ENCODE peak calls at places on chromosomes 4 and X, in nine cellular contexts. One of them, this sample, is unnamed.

GRCh38 chrX:68045008-68045577 is 388.2 kb downstream of the OPHN1 start:
- DNase-seq in stimulated activated naive CD4-positive, alpha-beta T cell treated with Interleukin-2 at 50 U/mL for 16 hours: no peak
- DNase-seq in dermis microvascular lymphatic vessel endothelial cell: no peak
- DNase-seq in activated CD8-positive, alpha-beta T cell treated with anti-CD3 and anti-CD28 coated beads, Interleukin-2, amount 10 ng/mL, durations not matched to agents 7 days and 5 days: no peak
- DNase-seq in nucleus accumbens: no peak
- DNase-seq in NB4: no peak
- DNase-seq in mesothelial cell of epicardium: no peak
- DNase-seq in cerebellar nuclear complex: no peak
- DNase-seq in amniotic epithelial cell: no peak
- DNase-seq in this sample: no peak

GRCh38 chr4:163911891-163912290 is 417.4 kb downstream of the TMA16 start:
- DNase-seq in activated CD8-positive, alpha-beta T cell treated with anti-CD3 and anti-CD28 coated beads, Interleukin-2, amount 10 ng/mL, durations not matched to agents 7 days and 5 days: no peak
- DNase-seq in cerebellar nuclear complex: no peak
- DNase-seq in NB4: no peak
- DNase-seq in dermis microvascular lymphatic vessel endothelial cell: no peak
- DNase-seq in stimulated activated naive CD4-positive, alpha-beta T cell treated with Interleukin-2 at 50 U/mL for 16 hours: no peak
- DNase-seq in nucleus accumbens: no peak
- DNase-seq in mesothelial cell of epicardium: no peak
- DNase-seq in amniotic epithelial cell: peak; percentile 1
- DNase-seq in this sample: no peak

GRCh38 chr4:8778760-8779159 is 92.9 kb downstream of the HMX1 start:
- DNase-seq in stimulated activated naive CD4-positive, alpha-beta T cell treated with Interleukin-2 at 50 U/mL for 16 hours: no peak
- DNase-seq in mesothelial cell of epicardium: no peak
- DNase-seq in dermis microvascular lymphatic vessel endothelial cell: no peak
- DNase-seq in cerebellar nuclear complex: no peak
- DNase-seq in activated CD8-positive, alpha-beta T cell treated with anti-CD3 and anti-CD28 coated beads, Interleukin-2, amount 10 ng/mL, durations not matched to agents 7 days and 5 days: no peak
- DNase-seq in nucleus accumbens: no peak
- DNase-seq in NB4: no peak
- DNase-seq in amniotic epithelial cell: no peak
- DNase-seq in this sample: no peak

GRCh38 chr4:73613130-73613529 is 7.1 kb downstream of the RASSF6 start:
- DNase-seq in dermis microvascular lymphatic vessel endothelial cell: no peak
- DNase-seq in amniotic epithelial cell: no peak
- DNase-seq in NB4: no peak
- DNase-seq in cerebellar nuclear complex: no peak
- DNase-seq in mesothelial cell of epicardium: no peak
- DNase-seq in nucleus accumbens: no peak
- DNase-seq in activated CD8-positive, alpha-beta T cell treated with anti-CD3 and anti-CD28 coated beads, Interleukin-2, amount 10 ng/mL, durations not matched to agents 7 days and 5 days: no peak
- DNase-seq in stimulated activated naive CD4-positive, alpha-beta T cell treated with Interleukin-2 at 50 U/mL for 16 hours: no peak
- DNase-seq in this sample: no peak

GRCh38 chr4:75561789-75562188 is 5.9 kb downstream of the ODAPH start:
- DNase-seq in cerebellar nuclear complex: no peak
- DNase-seq in activated CD8-positive, alpha-beta T cell treated with anti-CD3 and anti-CD28 coated beads, Interleukin-2, amount 10 ng/mL, durations not matched to agents 7 days and 5 days: no peak
- DNase-seq in mesothelial cell of epicardium: no peak
- DNase-seq in NB4: no peak
- DNase-seq in stimulated activated naive CD4-positive, alpha-beta T cell treated with Interleukin-2 at 50 U/mL for 16 hours: no peak
- DNase-seq in nucleus accumbens: no peak
- DNase-seq in amniotic epithelial cell: peak; percentile 22
- DNase-seq in dermis microvascular lymphatic vessel endothelial cell: no peak
- DNase-seq in this sample: no peak

GRCh38 chrX:155028192-155028591 is 1.5 kb downstream of the FUNDC2 start:
- DNase-seq in NB4: peak; percentile 41
- DNase-seq in dermis microvascular lymphatic vessel endothelial cell: peak; percentile 4
- DNase-seq in activated CD8-positive, alpha-beta T cell treated with anti-CD3 and anti-CD28 coated beads, Interleukin-2, amount 10 ng/mL, durations not matched to agents 7 days and 5 days: peak; percentile 25
- DNase-seq in cerebellar nuclear complex: no peak
- DNase-seq in mesothelial cell of epicardium: no peak
- DNase-seq in amniotic epithelial cell: no peak
- DNase-seq in nucleus accumbens: no peak
- DNase-seq in stimulated activated naive CD4-positive, alpha-beta T cell treated with Interleukin-2 at 50 U/mL for 16 hours: no peak
- DNase-seq in this sample: no peak

GRCh38 chrX:107971636-107972035 is 10.5 kb downstream of the TEX13B start:
- DNase-seq in dermis microvascular lymphatic vessel endothelial cell: no peak
- DNase-seq in NB4: no peak
- DNase-seq in nucleus accumbens: no peak
- DNase-seq in stimulated activated naive CD4-positive, alpha-beta T cell treated with Interleukin-2 at 50 U/mL for 16 hours: no peak
- DNase-seq in amniotic epithelial cell: peak; percentile 42
- DNase-seq in activated CD8-positive, alpha-beta T cell treated with anti-CD3 and anti-CD28 coated beads, Interleukin-2, amount 10 ng/mL, durations not matched to agents 7 days and 5 days: no peak
- DNase-seq in cerebellar nuclear complex: no peak
- DNase-seq in mesothelial cell of epicardium: no peak
- DNase-seq in this sample: no peak

GRCh38 chrX:1213971-1214370 is 1.5 kb upstream of the CRLF2 start:
- DNase-seq in nucleus accumbens: no peak
- DNase-seq in mesothelial cell of epicardium: no peak
- DNase-seq in amniotic epithelial cell: no peak
- DNase-seq in NB4: no peak
- DNase-seq in stimulated activated naive CD4-positive, alpha-beta T cell treated with Interleukin-2 at 50 U/mL for 16 hours: no peak
- DNase-seq in activated CD8-positive, alpha-beta T cell treated with anti-CD3 and anti-CD28 coated beads, Interleukin-2, amount 10 ng/mL, durations not matched to agents 7 days and 5 days: no peak
- DNase-seq in cerebellar nuclear complex: no peak
- DNase-seq in dermis microvascular lymphatic vessel endothelial cell: no peak
- DNase-seq in this sample: no peak

GRCh38 chrX:29308726-29309125 is 721.5 kb downstream of the IL1RAPL1 start:
- DNase-seq in activated CD8-positive, alpha-beta T cell treated with anti-CD3 and anti-CD28 coated beads, Interleukin-2, amount 10 ng/mL, durations not matched to agents 7 days and 5 days: no peak
- DNase-seq in NB4: no peak
- DNase-seq in mesothelial cell of epicardium: no peak
- DNase-seq in cerebellar nuclear complex: no peak
- DNase-seq in amniotic epithelial cell: no peak
- DNase-seq in stimulated activated naive CD4-positive, alpha-beta T cell treated with Interleukin-2 at 50 U/mL for 16 hours: no peak
- DNase-seq in dermis microvascular lymphatic vessel endothelial cell: no peak
- DNase-seq in nucleus accumbens: no peak
- DNase-seq in this sample: no peak

GRCh38 chr4:24912252-24913098 is at the start of gene CCDC149:
- DNase-seq in activated CD8-positive, alpha-beta T cell treated with anti-CD3 and anti-CD28 coated beads, Interleukin-2, amount 10 ng/mL, durations not matched to agents 7 days and 5 days: no peak
- DNase-seq in mesothelial cell of epicardium: peak; percentile 71
- DNase-seq in NB4: no peak
- DNase-seq in amniotic epithelial cell: peak; percentile 57
- DNase-seq in nucleus accumbens: peak; percentile 60
- DNase-seq in stimulated activated naive CD4-positive, alpha-beta T cell treated with Interleukin-2 at 50 U/mL for 16 hours: no peak
- DNase-seq in dermis microvascular lymphatic vessel endothelial cell: peak; percentile 74
- DNase-seq in cerebellar nuclear complex: peak; percentile 68
- DNase-seq in this sample: peak; percentile 84

GRCh38 chrX:71619193-71619592 is 882 bp upstream of the CXCR3 start:
- DNase-seq in stimulated activated naive CD4-positive, alpha-beta T cell treated with Interleukin-2 at 50 U/mL for 16 hours: peak; percentile 71
- DNase-seq in NB4: peak; percentile 64
- DNase-seq in nucleus accumbens: no peak
- DNase-seq in dermis microvascular lymphatic vessel endothelial cell: no peak
- DNase-seq in cerebellar nuclear complex: no peak
- DNase-seq in mesothelial cell of epicardium: no peak
- DNase-seq in activated CD8-positive, alpha-beta T cell treated with anti-CD3 and anti-CD28 coated beads, Interleukin-2, amount 10 ng/mL, durations not matched to agents 7 days and 5 days: peak; percentile 48
- DNase-seq in amniotic epithelial cell: no peak
- DNase-seq in this sample: no peak

GRCh38 chr4:39235701-39236100 is 53.4 kb downstream of the WDR19 start:
- DNase-seq in activated CD8-positive, alpha-beta T cell treated with anti-CD3 and anti-CD28 coated beads, Interleukin-2, amount 10 ng/mL, durations not matched to agents 7 days and 5 days: no peak
- DNase-seq in stimulated activated naive CD4-positive, alpha-beta T cell treated with Interleukin-2 at 50 U/mL for 16 hours: no peak
- DNase-seq in mesothelial cell of epicardium: no peak
- DNase-seq in dermis microvascular lymphatic vessel endothelial cell: no peak
- DNase-seq in amniotic epithelial cell: no peak
- DNase-seq in NB4: no peak
- DNase-seq in cerebellar nuclear complex: no peak
- DNase-seq in nucleus accumbens: no peak
- DNase-seq in this sample: no peak

GRCh38 chrX:97616883-97617510 is 733.3 kb downstream of the RPA4 start:
- DNase-seq in dermis microvascular lymphatic vessel endothelial cell: peak; percentile 78
- DNase-seq in amniotic epithelial cell: peak; percentile 57
- DNase-seq in activated CD8-positive, alpha-beta T cell treated with anti-CD3 and anti-CD28 coated beads, Interleukin-2, amount 10 ng/mL, durations not matched to agents 7 days and 5 days: no peak
- DNase-seq in cerebellar nuclear complex: no peak
- DNase-seq in nucleus accumbens: no peak
- DNase-seq in stimulated activated naive CD4-positive, alpha-beta T cell treated with Interleukin-2 at 50 U/mL for 16 hours: no peak
- DNase-seq in NB4: peak; percentile 40
- DNase-seq in mesothelial cell of epicardium: no peak
- DNase-seq in this sample: no peak

GRCh38 chrX:1322393-1322792 is 14.2 kb upstream of the IL3RA start:
- DNase-seq in dermis microvascular lymphatic vessel endothelial cell: no peak
- DNase-seq in nucleus accumbens: no peak
- DNase-seq in NB4: peak; percentile 63
- DNase-seq in mesothelial cell of epicardium: no peak
- DNase-seq in amniotic epithelial cell: no peak
- DNase-seq in stimulated activated naive CD4-positive, alpha-beta T cell treated with Interleukin-2 at 50 U/mL for 16 hours: peak; percentile 4
- DNase-seq in cerebellar nuclear complex: no peak
- DNase-seq in activated CD8-positive, alpha-beta T cell treated with anti-CD3 and anti-CD28 coated beads, Interleukin-2, amount 10 ng/mL, durations not matched to agents 7 days and 5 days: peak; percentile 54
- DNase-seq in this sample: no peak

GRCh38 chr4:139470997-139471665 is 17.2 kb downstream of the RAB33B start:
- DNase-seq in dermis microvascular lymphatic vessel endothelial cell: no peak
- DNase-seq in nucleus accumbens: no peak
- DNase-seq in mesothelial cell of epicardium: no peak
- DNase-seq in activated CD8-positive, alpha-beta T cell treated with anti-CD3 and anti-CD28 coated beads, Interleukin-2, amount 10 ng/mL, durations not matched to agents 7 days and 5 days: no peak
- DNase-seq in stimulated activated naive CD4-positive, alpha-beta T cell treated with Interleukin-2 at 50 U/mL for 16 hours: no peak
- DNase-seq in cerebellar nuclear complex: no peak
- DNase-seq in amniotic epithelial cell: no peak
- DNase-seq in NB4: no peak
- DNase-seq in this sample: no peak

This sample was measured in suprapubic skin.